ENCODE peak calls at places on chromosomes 5 and 9, in six cellular contexts. G is Peyer's patch; E is ACHN; B is heart right ventricle; L is stimulated activated naive CD4-positive, alpha-beta T cell treated with Interleukin-2 at 50 U/mL for 16 hours; C is T-helper 2 cell. S is an unnamed sample.

GRCh38 chr5:176882566-176882900 is 16.6 kb downstream of the HK3 start:
- DNase-seq in E (no peak), C (no peak), B (no peak), G (no peak), L (no peak), S (no peak)

GRCh38 chr5:133259199-133259997 is 207.6 kb downstream of the HSPA4 start:
- DNase-seq in C (no peak), G (no peak), E (no peak), L (no peak), B (no peak), S (no peak)

GRCh38 chr5:175856408-175856807 is 15.0 kb upstream of the CPLX2 start:
- DNase-seq in C (no peak), G (no peak), L (no peak), B (no peak), E (no peak), S (no peak)

GRCh38 chr5:148966348-148966747 is 96.5 kb downstream of the SH3TC2 start:
- DNase-seq in B (no peak), G (no peak), L (no peak), C (no peak), E (no peak), S (no peak)

GRCh38 chr5:134458234-134458633 is 46.6 kb upstream of the CDKN2AIPNL start:
- DNase-seq in C (no peak), L (no peak), B (peak; percentile 60), G (no peak), E (peak; percentile 36), S (no peak)

GRCh38 chr9:35537898-35538297 is 48.0 kb downstream of the RUSC2 start:
- DNase-seq in C (no peak), B (peak; percentile 75), E (no peak), L (no peak), G (no peak), S (no peak)

GRCh38 chr9:35748239-35748857 is 680 bp downstream of the GBA2 start:
- DNase-seq in E (no peak), G (no peak), C (no peak), B (no peak), L (no peak), S (no peak)

GRCh38 chr5:132297211-132297940 is 3.2 kb downstream of the SLC22A4 start:
- DNase-seq in C (no peak), E (no peak), L (no peak), G (no peak), B (no peak), S (no peak)

GRCh38 chr9:18706648-18707047 is 232.7 kb downstream of the ADAMTSL1 start:
- DNase-seq in L (no peak), B (no peak), C (no peak), E (no peak), G (no peak), S (no peak)

GRCh38 chr5:174295736-174296481 is 250.4 kb downstream of the NSG2 start:
- DNase-seq in C (no peak), L (no peak), G (no peak), E (no peak), B (peak; percentile 17), S (no peak)

GRCh38 chr5:95861221-95861857 is 38.8 kb upstream of the GLRX start:
- DNase-seq in L (no peak), G (peak; percentile 77), C (no peak), B (peak; percentile 67), E (no peak), S (no peak)

GRCh38 chr5:30804739-30805313 is 388.7 kb upstream of the CDH6 start:
- DNase-seq in G (no peak), B (peak; percentile 8), C (no peak), E (no peak), L (no peak), S (no peak)

GRCh38 chr5:76542887-76543690 is 80.1 kb downstream of the F2RL2 start:
- DNase-seq in G (peak; percentile 73), C (peak; percentile 58), E (no peak), B (no peak), L (peak; percentile 71), S (peak; percentile 51)

GRCh38 chr9:116058421-116058820 is 95.2 kb upstream of the PAPPA start:
- DNase-seq in E (no peak), G (no peak), C (no peak), L (no peak), B (no peak), S (no peak)

GRCh38 chr5:68709229-68709628 is 384.6 kb upstream of the SLC30A5 start:
- DNase-seq in E (no peak), L (no peak), G (no peak), C (no peak), B (peak; percentile 37), S (no peak)

GRCh38 chr5:93273176-93273575 is 307.8 kb downstream of the NR2F1-AS1 start:
- DNase-seq in E (peak; percentile 3), L (no peak), C (no peak), B (no peak), G (no peak), S (no peak)

GRCh38 chr9:93569775-93570174 is 6.6 kb upstream of the PHF2 start:
- DNase-seq in L (no peak), B (no peak), E (no peak), G (peak; percentile 27), C (no peak), S (no peak)

GRCh38 chr9:112753725-112754124 is 3.2 kb downstream of the SNX30 start:
- DNase-seq in G (no peak), C (no peak), L (no peak), E (peak; percentile 73), B (no peak), S (no peak)

GRCh38 chr5:120122711-120123110 is 341.4 kb upstream of the PRR16 start:
- DNase-seq in B (no peak), C (no peak), G (no peak), L (no peak), E (no peak), S (no peak)

GRCh38 chr5:3276891-3277290 is 318.7 kb upstream of the IRX1 start:
- DNase-seq in L (no peak), E (no peak), C (no peak), G (no peak), B (no peak), S (no peak)